ENCODE peak calls at places on chromosomes 3 and 15, in eight cellular contexts. H is caudate nucleus; T is stimulated activated naive CD4-positive, alpha-beta T cell treated with Interleukin-2 at 50 U/mL for 16 hours; D is posterior vena cava; X is NCI-H1105; E is Jurkat, Clone E6-1; B is AG20443; K is retina. W is an unnamed sample.
A peak's percentile ranks its signal among the peaks of the same experiment; 100 is the strongest.

GRCh38 chr3:14899993-14900618 is 47.3 kb upstream of the NR2C2 start:
- DNase-seq in H (no peak), T (no peak), D (no peak), X (peak; percentile 9), E (no peak), B (no peak), K (no peak), W (no peak)

GRCh38 chr3:121651684-121652083 is 9.0 kb downstream of the HCLS1 start:
- DNase-seq in H (no peak), T (no peak), D (no peak), X (peak; percentile 38), E (no peak), B (no peak), K (no peak), W (no peak)

GRCh38 chr3:72259755-72260589 is 475.0 kb upstream of the PROK2 start:
- DNase-seq in H (no peak), T (no peak), D (no peak), X (no peak), E (no peak), B (no peak), K (no peak), W (peak; percentile 22)

GRCh38 chr3:194474675-194475074 is 12.1 kb downstream of the ATP13A3 start:
- DNase-seq in H (no peak), T (no peak), D (no peak), X (no peak), E (no peak), B (no peak), K (no peak), W (no peak)

GRCh38 chr15:63040954-63041353 is 1.6 kb upstream of the TPM1 start:
- DNase-seq in H (no peak), T (no peak), D (no peak), X (no peak), E (no peak), B (no peak), K (no peak), W (no peak)

GRCh38 chr3:12752803-12753202 is 6.3 kb downstream of the TMEM40 start:
- DNase-seq in H (no peak), T (no peak), D (no peak), X (no peak), E (no peak), B (no peak), K (no peak), W (no peak)

GRCh38 chr3:99250272-99250671 is 348.8 kb upstream of the DCBLD2 start:
- DNase-seq in H (no peak), T (no peak), D (no peak), X (no peak), E (no peak), B (no peak), K (no peak), W (no peak)

GRCh38 chr15:81074773-81075172 is 59.3 kb upstream of the CFAP161 start:
- DNase-seq in H (no peak), T (no peak), D (no peak), X (no peak), E (no peak), B (no peak), K (no peak), W (no peak)

GRCh38 chr15:52200831-52201365 is 9.7 kb upstream of the GNB5 start:
- DNase-seq in H (no peak), T (no peak), D (no peak), X (no peak), E (no peak), B (peak; percentile 29), K (no peak), W (no peak)

GRCh38 chr15:41798607-41799487 is 24.6 kb downstream of the MAPKBP1 start:
- DNase-seq in H (no peak), T (no peak), D (no peak), X (no peak), E (no peak), B (peak; percentile 37), K (no peak), W (no peak)